ENCODE peak calls at places on chromosomes 1 and 21, in six cellular contexts. One of them, this sample, is unnamed. For H3K4me1, the result is how much of the 10 kb centered on the place peaks cover.

GRCh38 chr1:226827968-226828513 is 42.4 kb upstream of the PSEN2 start:
- DNase-seq in DND-41: peak
- DNase-seq in hepatocyte: peak
- DNase-seq in mesenchymal stem cell: peak
- DNase-seq in fibroblast of lung: peak
- DNase-seq in astrocyte: peak
- DNase-seq in this sample: peak

GRCh38 chr1:84117868-84118267 is 26.2 kb upstream of the PRKACB start:
- DNase-seq in astrocyte: peak
- DNase-seq in mesenchymal stem cell: peak
- DNase-seq in hepatocyte: no peak
- DNase-seq in DND-41: no peak
- DNase-seq in fibroblast of lung: peak
- DNase-seq in this sample: no peak

GRCh38 chr1:41423511-41424191 is 60.8 kb downstream of the EDN2 start:
- DNase-seq in astrocyte: no peak
- DNase-seq in mesenchymal stem cell: no peak
- DNase-seq in fibroblast of lung: no peak
- DNase-seq in hepatocyte: no peak
- DNase-seq in DND-41: no peak
- DNase-seq in this sample: peak

GRCh38 chr1:192005976-192006375 is 152.3 kb upstream of the RGS18 start:
- DNase-seq in hepatocyte: no peak
- DNase-seq in DND-41: peak
- DNase-seq in fibroblast of lung: no peak
- DNase-seq in mesenchymal stem cell: no peak
- DNase-seq in astrocyte: no peak
- DNase-seq in this sample: no peak

GRCh38 chr21:42593007-42593814 is 60.2 kb upstream of the PDE9A start:
- DNase-seq in hepatocyte: peak
- DNase-seq in fibroblast of lung: peak
- DNase-seq in DND-41: peak
- DNase-seq in mesenchymal stem cell: peak
- DNase-seq in astrocyte: no peak
- DNase-seq in this sample: peak

GRCh38 chr1:221740941-221741363 is 937 bp downstream of the DUSP10 start:
- DNase-seq in mesenchymal stem cell: no peak
- DNase-seq in DND-41: peak
- DNase-seq in fibroblast of lung: no peak
- DNase-seq in astrocyte: no peak
- DNase-seq in hepatocyte: peak
- DNase-seq in this sample: no peak

GRCh38 chr1:30527511-30528140 is 195.8 kb downstream of the MATN1 start:
- DNase-seq in hepatocyte: no peak
- DNase-seq in astrocyte: peak
- DNase-seq in DND-41: no peak
- DNase-seq in fibroblast of lung: no peak
- DNase-seq in mesenchymal stem cell: no peak
- DNase-seq in this sample: peak

GRCh38 chr1:246724725-246725095 is 501 bp downstream of the SCCPDH start:
- DNase-seq in hepatocyte: peak
- DNase-seq in mesenchymal stem cell: peak
- DNase-seq in fibroblast of lung: peak
- DNase-seq in astrocyte: peak
- DNase-seq in DND-41: no peak
- DNase-seq in this sample: no peak

GRCh38 chr1:21280011-21280471 is 10.2 kb downstream of the ECE1 start:
- DNase-seq in astrocyte: no peak
- DNase-seq in mesenchymal stem cell: no peak
- DNase-seq in hepatocyte: no peak
- DNase-seq in DND-41: no peak
- DNase-seq in fibroblast of lung: no peak
- DNase-seq in this sample: peak

GRCh38 chr1:167663002-167663772 is 33.2 kb downstream of the RCSD1 start:
- DNase-seq in fibroblast of lung: peak
- DNase-seq in DND-41: no peak
- DNase-seq in hepatocyte: peak
- DNase-seq in mesenchymal stem cell: peak
- DNase-seq in astrocyte: no peak
- DNase-seq in this sample: peak

GRCh38 chr1:58927722-58928085 is 143.9 kb upstream of the JUN start:
- DNase-seq in fibroblast of lung: no peak
- DNase-seq in hepatocyte: no peak
- DNase-seq in mesenchymal stem cell: no peak
- DNase-seq in astrocyte: no peak
- DNase-seq in DND-41: no peak
- DNase-seq in this sample: no peak

GRCh38 chr1:58927026-58927721 is 143.3 kb upstream of the JUN start:
- DNase-seq in hepatocyte: no peak
- DNase-seq in mesenchymal stem cell: peak
- DNase-seq in DND-41: no peak
- DNase-seq in astrocyte: no peak
- DNase-seq in fibroblast of lung: no peak
- DNase-seq in this sample: no peak

GRCh38 chr1:58924016-58924565 is 140.2 kb upstream of the JUN start:
- DNase-seq in DND-41: no peak
- DNase-seq in hepatocyte: no peak
- DNase-seq in fibroblast of lung: no peak
- DNase-seq in astrocyte: no peak
- DNase-seq in mesenchymal stem cell: no peak
- DNase-seq in this sample: no peak

GRCh38 chr1:58925247-58925646 is 141.4 kb upstream of the JUN start:
- DNase-seq in hepatocyte: no peak
- DNase-seq in DND-41: no peak
- DNase-seq in mesenchymal stem cell: no peak
- DNase-seq in astrocyte: no peak
- DNase-seq in fibroblast of lung: no peak
- DNase-seq in this sample: no peak

DNA sequence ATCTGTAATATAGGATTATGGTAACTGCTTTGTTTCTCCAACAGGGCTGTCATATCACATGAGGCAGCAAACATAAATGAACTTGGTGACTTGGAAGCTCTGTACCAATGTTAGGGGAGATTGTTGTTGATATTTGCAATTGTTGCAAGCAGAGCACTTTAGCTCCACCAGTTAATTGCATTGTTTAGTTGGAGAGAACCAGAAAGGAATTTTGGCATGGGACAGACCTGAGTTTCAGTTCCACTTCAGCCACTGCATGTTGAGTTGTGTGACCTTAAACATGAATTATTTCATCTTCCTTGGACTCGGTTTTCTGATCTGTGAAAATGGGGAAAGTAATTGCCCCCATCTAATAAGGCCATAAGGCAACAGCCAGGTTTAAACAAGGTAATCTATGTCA is 142.3 kb upstream of the JUN start:
- DNase-seq in astrocyte: no peak
- DNase-seq in DND-41: no peak
- DNase-seq in hepatocyte: no peak
- DNase-seq in mesenchymal stem cell: no peak
- DNase-seq in fibroblast of lung: no peak
- DNase-seq in this sample: no peak
- H3K4me1 ChIP-seq in astrocyte: under half
- H3K4me1 ChIP-seq in DND-41: under half
- H3K4me1 ChIP-seq in hepatocyte: half or more
- H3K4me1 ChIP-seq in mesenchymal stem cell: under half
- H3K4me1 ChIP-seq in fibroblast of lung: under half
- H3K4me1 ChIP-seq in this sample: under half

GRCh38 chr1:26530898-26531598 is 1.5 kb downstream of the RPS6KA1 start:
- DNase-seq in astrocyte: peak
- DNase-seq in DND-41: no peak
- DNase-seq in mesenchymal stem cell: peak
- DNase-seq in fibroblast of lung: peak
- DNase-seq in hepatocyte: peak
- DNase-seq in this sample: no peak

GRCh38 chr1:26530540-26530897 is 958 bp downstream of the RPS6KA1 start:
- DNase-seq in hepatocyte: no peak
- DNase-seq in fibroblast of lung: no peak
- DNase-seq in mesenchymal stem cell: no peak
- DNase-seq in DND-41: no peak
- DNase-seq in astrocyte: no peak
- DNase-seq in this sample: no peak

GRCh38 chr1:26531651-26532131 is 2.1 kb downstream of the RPS6KA1 start:
- DNase-seq in fibroblast of lung: no peak
- DNase-seq in astrocyte: no peak
- DNase-seq in mesenchymal stem cell: no peak
- DNase-seq in hepatocyte: peak
- DNase-seq in DND-41: no peak
- DNase-seq in this sample: no peak

GRCh38 chr1:26529405-26529654 is 231 bp upstream of the RPS6KA1 start:
- DNase-seq in fibroblast of lung: no peak
- DNase-seq in mesenchymal stem cell: no peak
- DNase-seq in astrocyte: no peak
- DNase-seq in hepatocyte: no peak
- DNase-seq in DND-41: no peak
- DNase-seq in this sample: no peak

DNA sequence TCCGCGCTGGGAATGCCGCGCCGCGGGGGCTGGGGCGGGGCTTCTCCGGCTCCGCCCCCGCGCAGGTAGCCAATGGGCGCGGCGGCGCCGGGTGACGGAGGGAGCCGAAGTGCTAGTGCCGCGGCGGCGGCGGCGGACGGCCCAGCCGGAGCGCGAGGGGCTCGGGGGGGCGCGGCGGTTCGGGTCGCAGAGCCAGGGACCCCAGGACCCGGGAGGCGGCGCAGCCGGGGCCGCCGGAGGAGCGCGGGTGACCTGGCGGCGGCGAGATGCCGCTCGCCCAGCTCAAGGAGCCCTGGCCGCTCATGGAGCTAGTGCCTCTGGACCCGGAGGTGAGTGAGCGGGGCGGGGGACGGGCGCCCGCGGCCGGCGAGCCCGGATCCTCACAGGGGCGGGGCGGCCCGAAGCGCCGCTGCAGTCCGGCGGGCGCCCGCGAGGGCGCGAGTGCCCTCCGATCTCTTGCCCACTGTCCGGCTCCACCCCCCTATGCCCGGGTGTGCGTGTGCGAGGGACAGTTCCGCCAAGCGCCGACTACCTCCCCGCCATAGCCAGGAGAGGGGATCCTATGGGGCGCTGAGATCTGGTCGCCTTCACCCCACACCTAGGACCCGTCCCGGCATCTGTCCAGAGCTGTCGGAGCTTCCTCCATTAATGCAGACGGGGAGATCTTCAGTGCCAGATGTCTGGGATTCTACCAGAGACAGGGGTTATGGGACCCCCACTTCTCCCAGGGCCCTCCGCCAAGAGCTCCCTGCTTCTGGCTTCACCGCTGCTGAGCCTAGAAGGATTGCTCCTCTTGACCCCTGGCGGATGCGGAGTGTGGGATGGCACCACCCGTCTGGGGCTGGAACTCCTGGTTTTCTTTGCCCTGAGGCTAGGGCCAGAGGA is at the start of gene RPS6KA1:
- DNase-seq in DND-41: peak
- DNase-seq in hepatocyte: peak
- DNase-seq in mesenchymal stem cell: peak
- DNase-seq in astrocyte: no peak
- DNase-seq in fibroblast of lung: peak
- DNase-seq in this sample: peak
- H3K4me1 ChIP-seq in DND-41: under half
- H3K4me1 ChIP-seq in hepatocyte: under half
- H3K4me1 ChIP-seq in mesenchymal stem cell: under half
- H3K4me1 ChIP-seq in astrocyte: under half
- H3K4me1 ChIP-seq in fibroblast of lung: under half
- H3K4me1 ChIP-seq in this sample: under half

DNA sequence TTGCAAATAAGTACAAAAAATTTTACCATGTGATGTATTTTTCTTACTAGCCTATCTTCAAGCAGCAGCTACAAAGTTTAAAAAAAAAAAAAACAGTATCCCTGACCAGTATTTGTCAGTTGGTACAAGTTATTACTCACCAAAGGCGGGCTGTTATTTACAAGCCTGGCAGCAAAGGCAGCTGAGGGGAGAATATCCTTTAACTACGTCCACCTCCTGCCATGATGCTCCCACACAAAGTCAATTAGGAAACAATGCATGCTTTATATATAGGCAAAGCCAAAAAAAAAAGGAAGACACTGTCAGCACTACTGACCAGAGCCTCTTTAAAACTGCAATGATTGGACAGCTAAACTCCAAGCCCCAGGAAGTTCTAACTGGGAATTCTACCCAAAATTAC is 13.7 kb downstream of the PSMA5 start:
- DNase-seq in fibroblast of lung: no peak
- DNase-seq in astrocyte: no peak
- DNase-seq in mesenchymal stem cell: no peak
- DNase-seq in hepatocyte: no peak
- DNase-seq in DND-41: no peak
- DNase-seq in this sample: no peak
- H3K4me1 ChIP-seq in fibroblast of lung: under half
- H3K4me1 ChIP-seq in astrocyte: under half
- H3K4me1 ChIP-seq in mesenchymal stem cell: under half
- H3K4me1 ChIP-seq in hepatocyte: under half
- H3K4me1 ChIP-seq in DND-41: under half
- H3K4me1 ChIP-seq in this sample: under half

GRCh38 chr1:207823880-207824566 is 72.2 kb downstream of the CD46 start:
- DNase-seq in fibroblast of lung: peak
- DNase-seq in astrocyte: peak
- DNase-seq in hepatocyte: peak
- DNase-seq in DND-41: peak
- DNase-seq in mesenchymal stem cell: peak
- DNase-seq in this sample: peak
- H3K4me1 ChIP-seq in fibroblast of lung: under half
- H3K4me1 ChIP-seq in astrocyte: under half
- H3K4me1 ChIP-seq in hepatocyte: under half
- H3K4me1 ChIP-seq in DND-41: under half
- H3K4me1 ChIP-seq in mesenchymal stem cell: under half
- H3K4me1 ChIP-seq in this sample: half or more

GRCh38 chr1:183106746-183107145 is 79.3 kb upstream of the LAMC2 start:
- DNase-seq in mesenchymal stem cell: peak
- DNase-seq in fibroblast of lung: peak
- DNase-seq in hepatocyte: no peak
- DNase-seq in DND-41: no peak
- DNase-seq in astrocyte: peak
- DNase-seq in this sample: no peak

GRCh38 chr1:183103577-183103976 is 80.4 kb downstream of the LAMC1 start:
- DNase-seq in mesenchymal stem cell: no peak
- DNase-seq in DND-41: no peak
- DNase-seq in astrocyte: no peak
- DNase-seq in fibroblast of lung: no peak
- DNase-seq in hepatocyte: no peak
- DNase-seq in this sample: no peak

GRCh38 chr1:183105449-183105848 is 80.6 kb upstream of the LAMC2 start:
- DNase-seq in fibroblast of lung: peak
- DNase-seq in hepatocyte: no peak
- DNase-seq in DND-41: no peak
- DNase-seq in astrocyte: peak
- DNase-seq in mesenchymal stem cell: peak
- DNase-seq in this sample: no peak

GRCh38 chr1:183103141-183103540 is 79.9 kb downstream of the LAMC1 start:
- DNase-seq in mesenchymal stem cell: no peak
- DNase-seq in astrocyte: no peak
- DNase-seq in DND-41: no peak
- DNase-seq in hepatocyte: no peak
- DNase-seq in fibroblast of lung: no peak
- DNase-seq in this sample: no peak

DNA sequence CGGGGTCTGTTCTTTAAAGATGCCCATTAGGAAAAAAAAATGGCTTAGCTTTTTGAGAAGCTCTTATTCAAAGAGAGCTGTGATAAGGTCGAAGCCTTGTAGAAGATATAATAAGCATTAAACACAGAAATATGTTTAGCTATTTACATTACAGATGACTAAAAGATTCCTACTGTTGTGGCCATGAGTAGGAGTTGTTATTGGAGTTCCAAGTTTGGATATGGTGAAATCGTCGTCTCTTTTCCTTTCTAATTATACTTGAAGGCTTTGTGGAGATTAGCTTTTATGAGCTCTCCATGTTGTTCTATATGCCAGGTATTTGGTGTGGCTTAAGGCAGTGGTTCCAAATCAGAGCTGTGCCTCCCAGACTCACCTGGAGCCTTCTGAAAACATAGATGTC is 79.9 kb upstream of the LAMC2 start:
- DNase-seq in astrocyte: peak
- DNase-seq in mesenchymal stem cell: peak
- DNase-seq in DND-41: no peak
- DNase-seq in fibroblast of lung: peak
- DNase-seq in hepatocyte: no peak
- DNase-seq in this sample: no peak
- H3K4me1 ChIP-seq in astrocyte: under half
- H3K4me1 ChIP-seq in mesenchymal stem cell: under half
- H3K4me1 ChIP-seq in DND-41: under half
- H3K4me1 ChIP-seq in fibroblast of lung: under half
- H3K4me1 ChIP-seq in hepatocyte: under half
- H3K4me1 ChIP-seq in this sample: half or more